ENCODE peak calls at places on chromosome 17, in seven cellular contexts. C, B, R, M, J, Q and Z are unnamed samples.
A peak's percentile ranks its signal among the peaks of the same experiment; 100 is the strongest.

GRCh38 chr17:30203471-30203981 is 32.0 kb downstream of the SLC6A4 start:
- DNase-seq in C (no peak), B (no peak), R (no peak), M (no peak), J (no peak), Q (no peak), Z (no peak)

GRCh38 chr17:40062347-40063033 is at the start of gene THRA:
- DNase-seq in C (peak; percentile 85), B (peak; percentile 40), R (peak; percentile 65), M (peak; percentile 48), J (peak; percentile 43), Q (peak; percentile 85), Z (peak; percentile 67)

GRCh38 chr17:57603978-57604377 is 141.1 kb downstream of the CCDC182 start:
- DNase-seq in C (no peak), B (peak; percentile 34), R (no peak), M (no peak), J (no peak), Q (no peak), Z (no peak)

GRCh38 chr17:78387982-78388941 is 9.8 kb downstream of the PGS1 start:
- DNase-seq in C (no peak), B (no peak), R (no peak), M (no peak), J (no peak), Q (no peak), Z (peak; percentile 34)

GRCh38 chr17:39165178-39165843 is 650 bp downstream of the ARL5C start:
- DNase-seq in C (no peak), B (no peak), R (peak; percentile 49), M (no peak), J (no peak), Q (peak; percentile 35), Z (no peak)

GRCh38 chr17:78116411-78116810 is 12.1 kb downstream of the TMC6 start:
- DNase-seq in C (no peak), B (no peak), R (no peak), M (no peak), J (no peak), Q (no peak), Z (no peak)

GRCh38 chr17:43517615-43518386 is 28.3 kb downstream of the ETV4 start:
- DNase-seq in C (peak; percentile 30), B (no peak), R (no peak), M (no peak), J (peak; percentile 56), Q (no peak), Z (peak; percentile 70)

GRCh38 chr17:72763981-72764380 is 328.5 kb downstream of the SLC39A11 start:
- DNase-seq in C (no peak), B (no peak), R (no peak), M (no peak), J (no peak), Q (no peak), Z (no peak)

GRCh38 chr17:19755392-19755791 is 7.3 kb upstream of the ALDH3A1 start:
- DNase-seq in C (no peak), B (no peak), R (no peak), M (no peak), J (no peak), Q (no peak), Z (no peak)